ENCODE peak calls at places on chromosomes 1 and 21, in four cellular contexts. One of them, this sample, is unnamed.
A peak's percentile ranks its signal among the peaks of the same experiment; 100 is the strongest.

GRCh38 chr1:227753999-227754764 is 18.9 kb downstream of the SNAP47 start:
- DNase-seq in sigmoid colon: no peak
- DNase-seq in CD8-positive, alpha-beta T cell: no peak
- DNase-seq in cardiac muscle cell: no peak
- DNase-seq in this sample: peak; percentile 53

GRCh38 chr1:50424045-50424939 is 1.0 kb upstream of the DMRTA2 start:
- DNase-seq in cardiac muscle cell: no peak
- DNase-seq in CD8-positive, alpha-beta T cell: no peak
- DNase-seq in sigmoid colon: no peak
- DNase-seq in this sample: no peak

GRCh38 chr1:64917328-64917861 is 49.0 kb downstream of the JAK1 start:
- DNase-seq in CD8-positive, alpha-beta T cell: no peak
- DNase-seq in sigmoid colon: peak; percentile 91
- DNase-seq in cardiac muscle cell: no peak
- DNase-seq in this sample: no peak

GRCh38 chr1:168801032-168801745 is 72.2 kb upstream of the DPT start:
- DNase-seq in sigmoid colon: no peak
- DNase-seq in CD8-positive, alpha-beta T cell: no peak
- DNase-seq in cardiac muscle cell: no peak
- DNase-seq in this sample: no peak

GRCh38 chr1:155007253-155007828 is 4.7 kb downstream of the ZBTB7B start:
- DNase-seq in cardiac muscle cell: no peak
- DNase-seq in sigmoid colon: no peak
- DNase-seq in CD8-positive, alpha-beta T cell: no peak
- DNase-seq in this sample: no peak

GRCh38 chr1:228542981-228543380 is 55.8 kb downstream of the RNF187 start:
- DNase-seq in cardiac muscle cell: no peak
- DNase-seq in sigmoid colon: no peak
- DNase-seq in CD8-positive, alpha-beta T cell: no peak
- DNase-seq in this sample: no peak

GRCh38 chr1:109282952-109283747 is at the start of gene PSRC1:
- DNase-seq in CD8-positive, alpha-beta T cell: peak; percentile 73
- DNase-seq in sigmoid colon: peak; percentile 98
- DNase-seq in cardiac muscle cell: peak; percentile 97
- DNase-seq in this sample: peak; percentile 99

GRCh38 chr1:7669559-7670208 is 101.4 kb upstream of the VAMP3 start:
- DNase-seq in CD8-positive, alpha-beta T cell: peak; percentile 29
- DNase-seq in sigmoid colon: no peak
- DNase-seq in cardiac muscle cell: peak; percentile 66
- DNase-seq in this sample: peak; percentile 62

GRCh38 chr1:190320952-190321351 is 156.7 kb downstream of the BRINP3 start:
- DNase-seq in CD8-positive, alpha-beta T cell: no peak
- DNase-seq in cardiac muscle cell: peak; percentile 46
- DNase-seq in sigmoid colon: no peak
- DNase-seq in this sample: no peak

GRCh38 chr1:119758584-119758983 is 10.1 kb downstream of the HMGCS2 start:
- DNase-seq in CD8-positive, alpha-beta T cell: no peak
- DNase-seq in sigmoid colon: no peak
- DNase-seq in cardiac muscle cell: no peak
- DNase-seq in this sample: no peak

GRCh38 chr1:52180176-52180575 is 38.3 kb downstream of the ZFYVE9 start:
- DNase-seq in CD8-positive, alpha-beta T cell: no peak
- DNase-seq in sigmoid colon: no peak
- DNase-seq in cardiac muscle cell: no peak
- DNase-seq in this sample: no peak

GRCh38 chr1:209516771-209517471 is 66.6 kb upstream of the CAMK1G start:
- DNase-seq in cardiac muscle cell: no peak
- DNase-seq in sigmoid colon: no peak
- DNase-seq in CD8-positive, alpha-beta T cell: no peak
- DNase-seq in this sample: no peak

GRCh38 chr1:11109361-11109760 is 9.7 kb upstream of the EXOSC10 start:
- DNase-seq in cardiac muscle cell: no peak
- DNase-seq in CD8-positive, alpha-beta T cell: no peak
- DNase-seq in sigmoid colon: no peak
- DNase-seq in this sample: no peak

GRCh38 chr1:103371234-103371633 is 154.3 kb upstream of the RNPC3 start:
- DNase-seq in CD8-positive, alpha-beta T cell: no peak
- DNase-seq in cardiac muscle cell: no peak
- DNase-seq in sigmoid colon: no peak
- DNase-seq in this sample: no peak

GRCh38 chr21:43370888-43371570 is 55.9 kb downstream of the SIK1 start:
- DNase-seq in sigmoid colon: no peak
- DNase-seq in CD8-positive, alpha-beta T cell: no peak
- DNase-seq in cardiac muscle cell: no peak
- DNase-seq in this sample: no peak
- H3K4me3 ChIP-seq in sigmoid colon: no peak overlapping the region
- H3K4me3 ChIP-seq in CD8-positive, alpha-beta T cell: no peak overlapping the region
- H3K4me3 ChIP-seq in cardiac muscle cell: no peak overlapping the region
- H3K4me3 ChIP-seq in this sample: no peak overlapping the region

GRCh38 chr1:29488086-29488793 is 251.9 kb downstream of the PTPRU start:
- DNase-seq in CD8-positive, alpha-beta T cell: no peak
- DNase-seq in cardiac muscle cell: no peak
- DNase-seq in sigmoid colon: no peak
- DNase-seq in this sample: no peak

GRCh38 chr1:29487291-29487690 is 251.0 kb downstream of the PTPRU start:
- DNase-seq in cardiac muscle cell: no peak
- DNase-seq in sigmoid colon: peak; percentile 15
- DNase-seq in CD8-positive, alpha-beta T cell: no peak
- DNase-seq in this sample: no peak

GRCh38 chr1:29488794-29489309 is 252.5 kb downstream of the PTPRU start:
- DNase-seq in cardiac muscle cell: no peak
- DNase-seq in sigmoid colon: peak; percentile 39
- DNase-seq in CD8-positive, alpha-beta T cell: no peak
- DNase-seq in this sample: no peak

GRCh38 chr1:29489471-29489870 is 253.1 kb downstream of the PTPRU start:
- DNase-seq in cardiac muscle cell: no peak
- DNase-seq in CD8-positive, alpha-beta T cell: no peak
- DNase-seq in sigmoid colon: peak; percentile 27
- DNase-seq in this sample: no peak

GRCh38 chr1:29490204-29490934 is 254.0 kb downstream of the PTPRU start:
- DNase-seq in sigmoid colon: peak; percentile 33
- DNase-seq in cardiac muscle cell: no peak
- DNase-seq in CD8-positive, alpha-beta T cell: no peak
- DNase-seq in this sample: no peak
- TF ChIP-seq CTCF in sigmoid colon: no peak
- TF ChIP-seq CTCF in cardiac muscle cell: peak; percentile 9
- TF ChIP-seq CTCF in CD8-positive, alpha-beta T cell: no peak
- TF ChIP-seq CTCF in this sample: no peak

GRCh38 chr1:108010581-108010980 is 45.6 kb upstream of the VAV3 start:
- DNase-seq in cardiac muscle cell: no peak
- DNase-seq in sigmoid colon: no peak
- DNase-seq in CD8-positive, alpha-beta T cell: no peak
- DNase-seq in this sample: no peak
- H3K27ac ChIP-seq in cardiac muscle cell: no peak overlapping the region
- H3K27ac ChIP-seq in sigmoid colon: no peak overlapping the region
- H3K27ac ChIP-seq in CD8-positive, alpha-beta T cell: no peak overlapping the region
- H3K27ac ChIP-seq in this sample: no peak overlapping the region

GRCh38 chr1:110605446-110605845 is 712 bp downstream of the KCNA2 start:
- DNase-seq in sigmoid colon: no peak
- DNase-seq in cardiac muscle cell: no peak
- DNase-seq in CD8-positive, alpha-beta T cell: no peak
- DNase-seq in this sample: peak; percentile 14
- H3K4me3 ChIP-seq in sigmoid colon: peak overlapping the region; percentile 71
- H3K4me3 ChIP-seq in cardiac muscle cell: peak overlapping the region; percentile 40
- H3K4me3 ChIP-seq in CD8-positive, alpha-beta T cell: no peak overlapping the region
- H3K4me3 ChIP-seq in this sample: peak overlapping the region; percentile 69

DNA sequence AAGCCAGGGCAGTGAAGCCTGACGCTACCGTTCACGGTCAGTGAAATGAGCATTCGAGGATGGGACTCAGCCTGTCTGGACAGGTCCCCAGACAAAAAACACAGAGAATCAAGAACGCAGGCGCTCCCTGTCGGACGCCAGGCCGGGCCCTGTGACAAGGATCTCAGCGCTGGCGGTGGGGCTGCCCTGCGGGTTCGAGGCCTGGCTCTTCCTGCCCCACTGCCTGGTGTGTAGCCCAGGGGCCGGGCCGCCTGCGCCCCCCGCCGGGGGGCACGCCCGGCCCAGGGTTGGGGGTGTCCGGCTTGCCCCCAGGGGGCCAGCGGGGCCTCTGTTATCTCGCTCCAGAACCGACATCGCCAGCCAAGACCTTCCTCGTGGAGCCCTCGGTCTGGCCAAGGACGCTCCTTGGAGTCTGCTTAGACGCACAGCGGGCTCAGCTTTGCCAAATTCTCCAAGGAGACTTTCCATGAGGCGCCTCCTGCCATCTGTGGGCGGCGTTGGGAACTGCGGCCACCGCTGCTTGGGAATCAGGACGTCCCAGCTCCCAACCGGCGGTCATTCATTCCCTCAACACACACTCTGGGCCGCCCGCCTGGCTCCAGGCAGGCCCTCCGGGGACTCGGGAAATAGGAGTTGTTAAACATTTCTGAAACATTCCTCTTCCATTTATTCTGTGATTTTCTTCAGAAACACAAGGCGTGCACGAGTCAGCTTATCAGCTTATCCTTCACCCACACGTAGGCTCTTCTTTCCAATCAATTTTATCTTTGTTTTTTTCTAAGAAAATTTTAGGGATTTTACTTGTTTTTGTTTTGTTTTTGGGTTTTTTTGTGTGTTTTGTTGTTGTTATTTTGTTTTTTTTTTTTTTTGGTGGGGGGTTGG is 11.3 kb upstream of the RIPK4 start:
- DNase-seq in CD8-positive, alpha-beta T cell: no peak
- DNase-seq in cardiac muscle cell: peak; percentile 91
- DNase-seq in sigmoid colon: peak; percentile 94
- DNase-seq in this sample: peak; percentile 86
- TF ChIP-seq CTCF in CD8-positive, alpha-beta T cell: peak; percentile 18
- TF ChIP-seq CTCF in cardiac muscle cell: peak; percentile 96
- TF ChIP-seq CTCF in sigmoid colon: peak; percentile 90
- TF ChIP-seq CTCF in this sample: peak; percentile 92

GRCh38 chr21:16773206-16773605 is 739.6 kb upstream of the CXADR start:
- DNase-seq in CD8-positive, alpha-beta T cell: no peak
- DNase-seq in sigmoid colon: no peak
- DNase-seq in cardiac muscle cell: no peak
- DNase-seq in this sample: no peak

GRCh38 chr21:16770279-16770678 is 742.6 kb upstream of the CXADR start:
- DNase-seq in sigmoid colon: no peak
- DNase-seq in cardiac muscle cell: no peak
- DNase-seq in CD8-positive, alpha-beta T cell: no peak
- DNase-seq in this sample: no peak

GRCh38 chr21:16775056-16775455 is 737.8 kb upstream of the CXADR start:
- DNase-seq in CD8-positive, alpha-beta T cell: no peak
- DNase-seq in sigmoid colon: no peak
- DNase-seq in cardiac muscle cell: no peak
- DNase-seq in this sample: peak; percentile 80
- H3K27ac ChIP-seq in CD8-positive, alpha-beta T cell: no peak overlapping the region
- H3K27ac ChIP-seq in sigmoid colon: no peak overlapping the region
- H3K27ac ChIP-seq in cardiac muscle cell: no peak overlapping the region
- H3K27ac ChIP-seq in this sample: no peak overlapping the region

GRCh38 chr1:91567583-91567982 is 66.9 kb downstream of the CDC7 start:
- DNase-seq in sigmoid colon: no peak
- DNase-seq in CD8-positive, alpha-beta T cell: no peak
- DNase-seq in cardiac muscle cell: no peak
- DNase-seq in this sample: no peak

GRCh38 chr1:91569411-91570104 is 68.9 kb downstream of the CDC7 start:
- DNase-seq in cardiac muscle cell: peak; percentile 56
- DNase-seq in sigmoid colon: peak; percentile 93
- DNase-seq in CD8-positive, alpha-beta T cell: no peak
- DNase-seq in this sample: no peak

GRCh38 chr1:91568261-91568660 is 67.6 kb downstream of the CDC7 start:
- DNase-seq in CD8-positive, alpha-beta T cell: no peak
- DNase-seq in sigmoid colon: no peak
- DNase-seq in cardiac muscle cell: no peak
- DNase-seq in this sample: no peak

GRCh38 chr1:91572044-91572443 is 71.4 kb downstream of the CDC7 start:
- DNase-seq in CD8-positive, alpha-beta T cell: no peak
- DNase-seq in sigmoid colon: no peak
- DNase-seq in cardiac muscle cell: no peak
- DNase-seq in this sample: no peak

DNA sequence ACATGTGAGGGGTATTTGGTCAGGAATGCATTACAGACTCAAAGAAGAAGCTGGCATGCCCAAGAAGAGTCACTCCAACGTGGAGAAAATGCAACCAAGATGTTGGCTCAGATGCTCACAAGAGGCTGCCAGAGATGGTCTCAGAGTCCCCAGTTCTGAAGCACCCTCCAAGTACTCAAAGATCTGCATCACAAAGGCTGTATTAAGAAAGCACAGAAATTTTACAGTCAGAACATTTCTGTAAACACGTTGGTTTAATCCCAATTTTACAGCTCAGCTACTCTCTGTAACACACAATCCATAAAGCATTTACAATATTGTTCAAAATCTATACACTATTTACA is 69.4 kb downstream of the CDC7 start:
- DNase-seq in cardiac muscle cell: no peak
- DNase-seq in sigmoid colon: no peak
- DNase-seq in CD8-positive, alpha-beta T cell: no peak
- DNase-seq in this sample: no peak
- H3K4me3 ChIP-seq in cardiac muscle cell: no peak overlapping the region
- H3K4me3 ChIP-seq in sigmoid colon: no peak overlapping the region
- H3K4me3 ChIP-seq in CD8-positive, alpha-beta T cell: no peak overlapping the region
- H3K4me3 ChIP-seq in this sample: no peak overlapping the region

GRCh38 chr1:84722794-84723193 is 32.5 kb upstream of the SSX2IP start:
- DNase-seq in CD8-positive, alpha-beta T cell: no peak
- DNase-seq in sigmoid colon: no peak
- DNase-seq in cardiac muscle cell: no peak
- DNase-seq in this sample: no peak

GRCh38 chr1:84721152-84721551 is 30.9 kb upstream of the SSX2IP start:
- DNase-seq in cardiac muscle cell: no peak
- DNase-seq in CD8-positive, alpha-beta T cell: no peak
- DNase-seq in sigmoid colon: no peak
- DNase-seq in this sample: no peak

GRCh38 chr1:84720275-84720780 is 30.1 kb upstream of the SSX2IP start:
- DNase-seq in CD8-positive, alpha-beta T cell: no peak
- DNase-seq in sigmoid colon: no peak
- DNase-seq in cardiac muscle cell: no peak
- DNase-seq in this sample: no peak

GRCh38 chr1:84726593-84727275 is 36.5 kb upstream of the SSX2IP start:
- DNase-seq in sigmoid colon: no peak
- DNase-seq in CD8-positive, alpha-beta T cell: no peak
- DNase-seq in cardiac muscle cell: no peak
- DNase-seq in this sample: no peak

DNA sequence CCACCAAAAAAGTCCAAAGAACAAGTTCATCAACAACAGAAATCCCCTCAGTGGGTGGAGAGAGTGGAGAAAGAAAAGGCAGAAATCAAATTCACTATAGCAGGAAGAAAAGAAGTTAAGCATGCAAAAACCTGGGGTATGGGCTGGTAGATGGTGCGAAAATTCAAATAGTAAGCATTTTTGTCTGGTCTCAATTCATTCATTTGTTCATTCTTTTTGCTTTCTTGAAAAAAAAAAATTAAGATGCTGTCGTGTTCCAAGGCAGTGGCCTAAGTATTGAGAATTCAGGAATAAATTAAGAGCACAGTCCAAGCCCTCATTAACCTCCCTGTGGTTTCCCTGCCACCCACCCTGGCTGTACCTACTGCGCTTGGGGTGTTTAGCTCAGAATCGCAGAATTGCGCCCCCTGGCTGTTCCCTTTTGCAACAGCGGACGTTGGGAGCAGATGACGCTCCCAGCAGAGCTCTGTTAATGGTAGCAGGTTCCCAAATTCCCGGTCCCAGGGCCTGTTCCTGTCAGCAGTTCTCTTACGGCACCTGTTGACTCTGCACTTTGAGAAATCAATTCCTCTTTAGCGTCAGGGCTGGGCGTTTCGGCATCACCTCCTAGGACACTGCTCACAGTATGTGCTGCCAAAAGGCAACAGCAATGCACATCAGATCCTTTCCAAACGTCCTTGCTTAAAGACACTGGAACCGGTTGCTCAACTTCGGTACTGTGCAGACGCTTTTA is 34.0 kb upstream of the SSX2IP start:
- DNase-seq in cardiac muscle cell: no peak
- DNase-seq in CD8-positive, alpha-beta T cell: peak; percentile 10
- DNase-seq in sigmoid colon: no peak
- DNase-seq in this sample: no peak
- TF ChIP-seq CTCF in cardiac muscle cell: no peak
- TF ChIP-seq CTCF in CD8-positive, alpha-beta T cell: peak; percentile 49
- TF ChIP-seq CTCF in sigmoid colon: no peak
- TF ChIP-seq CTCF in this sample: peak; percentile 30

GRCh38 chr1:115459161-115459560 is 121.1 kb upstream of the NGF start:
- DNase-seq in sigmoid colon: no peak
- DNase-seq in CD8-positive, alpha-beta T cell: no peak
- DNase-seq in cardiac muscle cell: no peak
- DNase-seq in this sample: no peak
- H3K27ac ChIP-seq in sigmoid colon: no peak overlapping the region
- H3K27ac ChIP-seq in CD8-positive, alpha-beta T cell: no peak overlapping the region
- H3K27ac ChIP-seq in cardiac muscle cell: no peak overlapping the region
- H3K27ac ChIP-seq in this sample: no peak overlapping the region